ENCODE peak calls at places on chromosomes 3 and 15, in five cellular contexts. T is CD8-positive, alpha-beta memory T cell; R is adrenal gland; D is AG04450; A is brain microvascular endothelial cell. L is an unnamed sample. For H3K27me3, the result is how much of the 10 kb centered on the place peaks cover.

GRCh38 chr3:64260391-64260790 is 35.1 kb upstream of the PRICKLE2 start:
- DNase-seq in T (no peak), R (no peak), D (peak), A (no peak), L (peak)

GRCh38 chr3:55587476-55587875 is 100.4 kb upstream of the WNT5A start:
- DNase-seq in T (no peak), R (no peak), D (no peak), A (no peak), L (peak)

GRCh38 chr3:188482929-188483328 is 329.0 kb downstream of the LPP start:
- DNase-seq in T (no peak), R (no peak), D (no peak), A (no peak), L (no peak)

GRCh38 chr15:65939901-65940617 is 70.8 kb downstream of the RAB11A start:
- DNase-seq in T (no peak), R (peak), D (no peak), A (peak), L (peak)

GRCh38 chr3:5429517-5429890 is 242.0 kb downstream of the EDEM1 start:
- DNase-seq in T (no peak), R (no peak), D (no peak), A (no peak), L (no peak)

GRCh38 chr3:119227064-119227850 is 13.4 kb downstream of the B4GALT4 start:
- DNase-seq in T (no peak), R (no peak), D (no peak), A (no peak), L (peak)

GRCh38 chr15:60093273-60094067 is 89.4 kb downstream of the FOXB1 start:
- DNase-seq in T (no peak), R (no peak), D (no peak), A (no peak), L (no peak)

GRCh38 chr3:137845666-137846065 is 81.6 kb downstream of the SOX14 start:
- DNase-seq in T (no peak), R (no peak), D (no peak), A (no peak), L (no peak)

GRCh38 chr3:25587975-25588374 is 76.7 kb downstream of the TOP2B start:
- DNase-seq in T (no peak), R (no peak), D (no peak), A (no peak), L (no peak)

GRCh38 chr3:56823421-56823926 is 21.7 kb upstream of the ARHGEF3 start:
- DNase-seq in T (no peak), R (no peak), D (no peak), A (no peak), L (no peak)

GRCh38 chr15:55993804-55994539 is 560 bp upstream of the NEDD4 start:
- DNase-seq in T (no peak), R (no peak), D (peak), A (peak), L (peak)

GRCh38 chr15:36844453-36845094 is 255.8 kb downstream of the MEIS2 start:
- DNase-seq in T (no peak), R (no peak), D (peak), A (no peak), L (peak)

GRCh38 chr3:52682016-52682415 is 3.7 kb downstream of the PBRM1 start:
- DNase-seq in T (no peak), R (peak), D (no peak), A (peak), L (peak)

GRCh38 chr3:185726254-185726967 is 98.4 kb downstream of the IGF2BP2 start:
- DNase-seq in T (no peak), R (no peak), D (no peak), A (no peak), L (no peak)

GRCh38 chr3:61956236-61956635 is 394.9 kb downstream of the PTPRG start:
- DNase-seq in T (no peak), R (no peak), D (peak), A (no peak), L (peak)

GRCh38 chr15:52050416-52050815 is 31.4 kb downstream of the MAPK6 start:
- DNase-seq in T (no peak), R (no peak), D (peak), A (no peak), L (peak)

GRCh38 chr3:185729335-185729715 is 95.5 kb downstream of the IGF2BP2 start:
- DNase-seq in T (no peak), R (no peak), D (no peak), A (peak), L (peak)

GRCh38 chr3:192957441-192957951 is 39.8 kb upstream of the MB21D2 start:
- DNase-seq in T (no peak), R (peak), D (peak), A (peak), L (peak)

DNA sequence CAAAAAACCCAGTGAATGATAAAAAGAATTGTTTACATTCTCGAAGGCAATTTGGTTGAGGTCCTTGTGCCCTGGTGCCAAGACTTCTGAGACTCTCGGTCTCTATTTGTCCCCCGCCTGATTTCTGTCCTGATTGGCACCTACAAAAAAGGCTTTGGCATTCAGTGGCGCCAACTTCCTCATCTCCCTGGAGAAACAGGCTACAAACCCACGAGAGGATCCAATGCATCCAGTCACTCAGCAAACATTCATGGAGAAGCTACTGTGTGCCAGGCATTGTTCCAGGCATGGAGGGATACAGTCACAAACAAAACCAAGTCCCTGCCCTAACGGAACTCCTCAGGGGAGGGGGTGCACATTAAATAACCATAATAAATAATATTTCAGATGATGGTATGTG is 42.7 kb downstream of the HES1 start:
- DNase-seq in T (no peak), R (no peak), D (no peak), A (no peak), L (no peak)
- H3K27me3 ChIP-seq in T (under half), R (under half), D (under half), A (under half), L (under half)

GRCh38 chr15:92500023-92500630 is 106.4 kb downstream of the ST8SIA2 start:
- DNase-seq in T (no peak), R (no peak), D (no peak), A (no peak), L (no peak)
- H3K27me3 ChIP-seq in T (under half), R (under half), D (under half), A (under half), L (under half)

GRCh38 chr15:70120954-70121655 is 23.4 kb upstream of the TLE3 start:
- DNase-seq in T (no peak), R (no peak), D (no peak), A (no peak), L (no peak)
- H3K27me3 ChIP-seq in T (under half), R (under half), D (under half), A (under half), L (under half)

GRCh38 chr3:182715006-182715405 is 78.3 kb upstream of the ATP11B start:
- DNase-seq in T (no peak), R (no peak), D (no peak), A (no peak), L (no peak)
- H3K27me3 ChIP-seq in T (under half), R (under half), D (under half), A (under half), L (under half)

DNA sequence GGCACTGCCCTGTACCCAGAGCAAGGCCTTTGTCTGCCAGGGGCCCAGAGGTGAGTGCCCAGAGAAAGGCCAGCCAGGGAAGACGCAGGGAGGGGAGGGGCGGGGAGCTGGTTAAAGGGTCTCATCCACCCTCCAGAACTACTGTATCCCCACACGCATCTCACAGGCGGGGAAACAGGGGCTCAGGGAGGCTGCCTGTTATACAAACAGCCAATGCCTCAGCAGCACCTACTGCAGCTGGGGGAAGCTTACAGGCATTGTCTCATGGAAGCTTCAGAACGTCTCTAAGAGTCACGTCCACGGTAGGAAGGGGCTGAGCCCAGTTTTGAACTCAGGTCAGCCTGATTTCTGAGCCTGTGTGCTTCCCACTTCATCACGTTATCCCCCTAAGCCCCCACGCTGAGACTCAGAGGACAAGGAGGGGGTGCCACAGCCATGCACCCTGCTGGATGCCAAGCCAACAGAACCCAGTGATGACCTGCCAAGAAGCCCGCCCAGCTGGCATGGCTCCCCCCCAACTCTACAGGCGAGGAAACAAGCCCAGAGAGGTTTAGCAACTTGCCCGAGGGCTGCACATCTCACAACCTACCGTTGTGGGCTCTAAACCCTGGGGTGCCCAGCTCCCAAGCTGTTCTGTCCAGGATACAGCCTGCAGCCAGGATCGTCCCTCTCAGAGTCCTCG is 54.5 kb downstream of the IQSEC1 start:
- DNase-seq in T (no peak), R (peak), D (no peak), A (no peak), L (no peak)
- H3K27me3 ChIP-seq in T (under half), R (under half), D (under half), A (under half), L (under half)